ENCODE peak calls at places on chromosomes 7 and 10, in four cellular contexts. U is WTC11, J is HEK293T, L is HepG2. V is an unnamed sample.

GRCh38 chr7:3695602-3696001 is 394.6 kb downstream of the SDK1 start:
- DNase-seq in U (no peak), J (no peak), L (no peak), V (no peak)

GRCh38 chr7:137975223-137975622 is 26.7 kb downstream of the CREB3L2 start:
- DNase-seq in U (no peak), J (no peak), L (no peak), V (no peak)

GRCh38 chr10:127853868-127854768 is 38.6 kb downstream of the CLRN3 start:
- DNase-seq in U (peak), J (peak), L (peak), V (peak)

GRCh38 chr7:81583090-81583489 is 186.8 kb downstream of the HGF start:
- DNase-seq in U (no peak), J (no peak), L (no peak), V (no peak)

GRCh38 chr7:139725077-139725476 is 52.7 kb downstream of the HIPK2 start:
- DNase-seq in U (no peak), J (no peak), L (no peak), V (no peak)

GRCh38 chr10:133089461-133089800 is 1.7 kb downstream of the ADGRA1 start:
- DNase-seq in U (no peak), J (no peak), L (no peak), V (no peak)

GRCh38 chr7:151774951-151775350 is 102.0 kb downstream of the PRKAG2 start:
- DNase-seq in U (no peak), J (no peak), L (no peak), V (no peak)

GRCh38 chr10:1100143-1100542 is 44.0 kb downstream of the WDR37 start:
- DNase-seq in U (no peak), J (no peak), L (no peak), V (no peak)

GRCh38 chr10:58755688-58756087 is 243.0 kb downstream of the BICC1 start:
- DNase-seq in U (no peak), J (no peak), L (no peak), V (no peak)

GRCh38 chr10:49508654-49509053 is 30.3 kb downstream of the ERCC6 start:
- DNase-seq in U (no peak), J (no peak), L (no peak), V (no peak)

GRCh38 chr10:31072453-31072852 is 40.8 kb upstream of the ZNF438 start:
- DNase-seq in U (no peak), J (no peak), L (no peak), V (no peak)

GRCh38 chr10:122333037-122333436 is 41.5 kb upstream of the PLEKHA1 start:
- DNase-seq in U (no peak), J (no peak), L (no peak), V (no peak)

GRCh38 chr7:43570688-43571365 is 12.1 kb upstream of the STK17A start:
- DNase-seq in U (no peak), J (no peak), L (no peak), V (no peak)

GRCh38 chr7:139758388-139758787 is 19.4 kb downstream of the HIPK2 start:
- DNase-seq in U (peak), J (no peak), L (no peak), V (no peak)

GRCh38 chr7:137445998-137446397 is 102.5 kb upstream of the PTN start:
- DNase-seq in U (no peak), J (no peak), L (no peak), V (no peak)

GRCh38 chr10:3117486-3117885 is 50.1 kb downstream of the PFKP start:
- DNase-seq in U (no peak), J (no peak), L (no peak), V (no peak)

GRCh38 chr7:117025891-117026290 is 72.6 kb downstream of the ST7 start:
- DNase-seq in U (no peak), J (no peak), L (no peak), V (no peak)

GRCh38 chr7:149291036-149291835 is 29.2 kb downstream of the ZNF783 start:
- DNase-seq in U (no peak), J (no peak), L (no peak), V (no peak)

GRCh38 chr10:67607472-67607871 is 88.5 kb downstream of the CTNNA3 start:
- DNase-seq in U (no peak), J (no peak), L (no peak), V (no peak)

GRCh38 chr7:12686234-12686893 is 1.1 kb upstream of the ARL4A start:
- DNase-seq in U (peak), J (peak), L (peak), V (peak)

GRCh38 chr10:92291921-92292860 is 1.2 kb downstream of the MARCHF5 start:
- DNase-seq in U (peak), J (peak), L (peak), V (peak)

DNA sequence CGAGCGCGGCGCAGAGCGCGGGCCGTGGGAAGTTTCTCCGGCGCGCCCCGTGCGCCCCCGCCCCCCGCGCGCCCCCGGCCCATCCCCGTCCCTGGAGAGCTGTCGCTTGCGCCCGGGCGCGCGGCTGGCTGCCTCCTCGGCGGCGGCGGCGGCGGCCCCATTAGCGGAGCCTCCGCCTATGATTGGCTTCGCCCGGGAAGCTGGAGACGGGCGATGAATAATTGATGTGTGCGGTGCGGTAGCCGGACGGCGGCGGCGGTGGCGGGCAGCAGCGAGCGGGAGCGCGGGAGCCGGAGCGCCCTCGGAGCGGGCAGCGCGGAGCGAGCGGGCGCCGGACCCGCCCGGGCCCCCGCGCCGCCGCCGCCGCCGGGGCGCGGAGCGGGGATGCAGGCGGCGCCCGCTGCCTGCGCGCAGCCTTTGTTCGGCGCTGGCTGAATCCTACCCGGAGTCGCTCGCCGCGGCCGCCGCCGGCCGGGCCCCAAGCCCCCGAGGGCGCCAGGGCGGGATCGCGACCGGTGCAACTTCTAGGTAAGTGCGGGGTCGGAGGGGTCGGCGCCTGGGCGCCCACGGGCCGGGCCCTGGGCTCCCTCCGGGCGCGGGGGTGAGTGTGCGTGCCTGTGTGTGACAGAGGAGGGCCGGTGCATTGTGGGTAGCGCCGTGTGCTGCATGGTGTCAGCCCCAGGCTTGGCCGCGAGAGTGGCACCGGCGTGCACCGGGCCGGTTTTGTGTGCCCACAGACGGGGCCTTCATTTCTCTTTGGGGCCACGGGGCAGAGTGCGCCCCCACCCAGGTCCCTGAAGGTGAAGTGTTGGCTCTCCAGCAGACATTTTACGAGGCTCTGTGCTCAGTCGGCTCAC is 103.8 kb upstream of the PPIF start:
- DNase-seq in U (peak), J (peak), L (no peak), V (no peak)
- TF ChIP-seq ELF4 in U (no peak), J (no peak), L (no peak), V (no peak)

GRCh38 chr7:157335256-157335655 is 1.5 kb upstream of the DNAJB6 start:
- DNase-seq in U (no peak), J (no peak), L (no peak), V (no peak)
- TF ChIP-seq ELF4 in U (no peak), J (no peak), L (no peak), V (no peak)

GRCh38 chr7:134910214-134910890 is 76.0 kb upstream of the AGBL3 start:
- DNase-seq in U (no peak), J (no peak), L (peak), V (no peak)
- TF ChIP-seq ELF4 in U (no peak), J (no peak), L (no peak), V (no peak)

GRCh38 chr10:111916011-111916410 is 267.6 kb downstream of the GPAM start:
- DNase-seq in U (no peak), J (no peak), L (no peak), V (no peak)
- TF ChIP-seq ELF4 in U (no peak), J (no peak), L (no peak), V (no peak)

GRCh38 chr10:11115337-11115736 is 97.7 kb downstream of the CELF2 start:
- DNase-seq in U (no peak), J (no peak), L (no peak), V (no peak)
- TF ChIP-seq ELF4 in U (no peak), J (no peak), L (no peak), V (no peak)

DNA sequence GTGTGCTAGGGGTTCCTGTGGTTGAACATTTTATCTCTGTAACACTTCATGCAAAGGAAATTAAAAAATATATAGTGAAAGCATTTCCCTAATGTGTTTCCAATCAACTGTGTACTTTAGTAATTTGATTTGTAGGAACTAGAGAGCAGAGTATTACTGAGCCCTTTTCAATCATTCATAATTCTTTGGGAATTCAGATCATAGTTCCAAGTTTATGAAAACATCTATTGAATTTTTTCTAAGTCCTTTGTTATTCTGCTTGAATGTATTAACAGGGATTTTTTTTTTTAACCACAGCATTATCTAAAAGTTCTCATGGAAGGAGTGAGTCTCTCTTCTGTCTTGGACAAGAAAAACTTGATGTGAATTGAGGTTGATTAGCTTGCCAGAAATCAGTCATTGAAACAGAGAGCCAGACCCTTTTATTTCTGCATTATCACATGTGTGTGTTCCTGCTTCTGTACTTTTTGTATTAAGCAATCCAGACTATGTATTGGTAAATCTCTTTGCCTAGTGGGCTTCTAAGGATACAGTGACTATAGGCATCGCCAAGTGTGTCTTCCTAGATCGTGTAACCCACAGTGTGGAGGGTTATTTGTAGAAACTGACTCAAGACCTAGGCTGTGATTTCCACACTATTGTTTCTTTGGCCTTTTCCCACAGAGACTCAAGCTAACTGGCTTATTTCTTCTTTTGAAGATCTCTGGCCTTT is 59.9 kb downstream of the BMPER start:
- DNase-seq in U (no peak), J (no peak), L (no peak), V (no peak)
- TF ChIP-seq ELF4 in U (no peak), J (no peak), L (no peak), V (no peak)

GRCh38 chr7:85183296-85183695 is 3.6 kb downstream of the SEMA3D start:
- DNase-seq in U (no peak), J (no peak), L (no peak), V (no peak)

GRCh38 chr7:85185355-85186082 is 1.3 kb downstream of the SEMA3D start:
- DNase-seq in U (peak), J (peak), L (no peak), V (no peak)

GRCh38 chr7:85184599-85185354 is 2.1 kb downstream of the SEMA3D start:
- DNase-seq in U (peak), J (peak), L (no peak), V (no peak)

GRCh38 chr7:85186521-85187241 is at the start of gene SEMA3D:
- DNase-seq in U (peak), J (peak), L (peak), V (peak)

GRCh38 chr7:85186083-85186520 is 754 bp downstream of the SEMA3D start:
- DNase-seq in U (peak), J (peak), L (no peak), V (no peak)
- TF ChIP-seq ELF4 in U (no peak), J (no peak), L (no peak), V (no peak)

DNA sequence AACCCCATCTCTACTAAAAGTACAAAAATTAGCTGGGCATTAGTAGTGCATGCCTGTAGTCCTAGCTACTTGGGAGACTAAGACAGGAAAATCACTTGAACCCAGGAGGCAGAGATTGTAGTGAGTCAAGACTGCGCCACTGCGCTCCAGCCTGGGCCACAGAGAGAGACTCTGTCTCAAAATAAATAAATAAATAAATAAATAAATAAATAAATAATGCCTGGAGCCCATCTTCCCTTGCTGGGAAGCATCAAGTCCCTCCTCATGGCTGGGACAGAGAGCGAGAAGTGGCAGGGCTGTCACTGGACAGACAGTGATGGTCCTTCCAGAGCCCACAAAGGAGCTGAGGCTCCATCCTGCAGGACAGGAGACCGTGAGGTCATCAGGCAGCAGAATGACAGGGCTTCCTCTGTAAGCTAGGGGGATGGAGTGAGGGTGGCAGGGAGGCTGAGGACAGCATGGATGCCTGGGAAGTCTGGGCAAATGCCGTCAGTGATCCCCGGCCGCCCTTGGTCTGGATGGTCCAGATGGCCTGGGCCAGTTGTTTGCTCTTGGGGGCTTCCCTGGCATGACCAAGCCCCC is 36.4 kb upstream of the ELN start:
- DNase-seq in U (no peak), J (no peak), L (no peak), V (no peak)
- TF ChIP-seq ELF4 in U (no peak), J (no peak), L (no peak), V (no peak)

V was measured in K562.